ENCODE peak calls at places on chromosome 4, in seven cellular contexts. A is cardiac muscle cell, F is choroid plexus epithelial cell, J is mucosa of descending colon, Q is sigmoid colon, E is kidney, I is brain microvascular endothelial cell. P is an unnamed sample.

GRCh38 chr4:78569291-78569821 is 17.8 kb downstream of the ANXA3 start:
- DNase-seq in Q (no peak), J (no peak), F (peak), I (peak), A (no peak), E (no peak), P (no peak)

GRCh38 chr4:151604238-151604637 is 156.6 kb downstream of the GATB start:
- DNase-seq in F (peak), Q (no peak), J (no peak), E (no peak), A (no peak), I (no peak), P (no peak)

GRCh38 chr4:73679836-73680235 is 59.6 kb upstream of the RASSF6 start:
- DNase-seq in J (no peak), E (no peak), I (no peak), Q (no peak), A (no peak), F (peak), P (no peak)

GRCh38 chr4:38509551-38509950 is 154.4 kb upstream of the KLF3 start:
- DNase-seq in F (no peak), Q (no peak), E (no peak), J (no peak), I (no peak), A (no peak), P (no peak)

GRCh38 chr4:98929341-98930267 is 671 bp upstream of the EIF4E start:
- DNase-seq in I (peak), A (no peak), J (peak), F (peak), Q (peak), E (peak), P (peak)

GRCh38 chr4:101205878-101206277 is 141.4 kb downstream of the PPP3CA start:
- DNase-seq in J (no peak), A (no peak), E (no peak), Q (no peak), I (peak), F (peak), P (no peak)

GRCh38 chr4:177093964-177094363 is 215.7 kb upstream of the NEIL3 start:
- DNase-seq in A (no peak), E (no peak), J (no peak), Q (no peak), F (no peak), I (no peak), P (no peak)

GRCh38 chr4:53586121-53586816 is 5.0 kb downstream of the LNX1 start:
- DNase-seq in Q (no peak), A (no peak), I (peak), J (no peak), E (no peak), F (peak), P (no peak)

GRCh38 chr4:3239998-3240920 is 8.7 kb upstream of the MSANTD1 start:
- DNase-seq in I (no peak), F (peak), E (no peak), J (peak), Q (no peak), A (no peak), P (no peak)

GRCh38 chr4:37219251-37219650 is 25.3 kb upstream of the NWD2 start:
- DNase-seq in A (peak), F (no peak), J (no peak), E (no peak), Q (no peak), I (no peak), P (no peak)

GRCh38 chr4:138175337-138175794 is 66.8 kb downstream of the SLC7A11 start:
- DNase-seq in F (peak), Q (no peak), A (peak), E (no peak), I (peak), J (no peak), P (peak)

GRCh38 chr4:52110171-52110570 is 59.1 kb downstream of the SPATA18 start:
- DNase-seq in I (no peak), J (no peak), F (peak), Q (no peak), E (no peak), A (no peak), P (no peak)

GRCh38 chr4:144574004-144574403 is 72.0 kb upstream of the HHIP start:
- DNase-seq in Q (no peak), A (peak), E (no peak), F (no peak), J (no peak), I (no peak), P (no peak)

GRCh38 chr4:66855956-66856355 is 689.3 kb downstream of the CENPC start:
- DNase-seq in J (no peak), A (no peak), E (no peak), Q (no peak), F (peak), I (peak), P (no peak)

GRCh38 chr4:83013931-83014330 is 3.3 kb upstream of the LIN54 start:
- DNase-seq in E (no peak), A (no peak), F (no peak), Q (no peak), I (no peak), J (no peak), P (no peak)

GRCh38 chr4:168784786-168785461 is 225.1 kb downstream of the CBR4 start:
- DNase-seq in F (no peak), E (no peak), J (no peak), Q (no peak), I (no peak), A (no peak), P (no peak)

GRCh38 chr4:27149541-27150212 is 289.0 kb downstream of the STIM2 start:
- DNase-seq in A (no peak), E (no peak), J (no peak), I (no peak), Q (no peak), F (peak), P (no peak)

GRCh38 chr4:187475901-187476300 is 519.7 kb upstream of the ZFP42 start:
- DNase-seq in I (no peak), F (no peak), Q (no peak), E (no peak), A (no peak), J (no peak), P (no peak)

GRCh38 chr4:80036949-80037348 is 36.1 kb downstream of the ANTXR2 start:
- DNase-seq in J (no peak), F (peak), E (no peak), Q (no peak), A (peak), I (peak), P (peak)

GRCh38 chr4:42655921-42656735 is 777 bp downstream of the ATP8A1 start:
- DNase-seq in Q (peak), E (peak), J (peak), F (peak), I (no peak), A (peak), P (peak)

GRCh38 chr4:42656736-42656985 is 244 bp downstream of the ATP8A1 start:
- DNase-seq in E (no peak), J (no peak), F (peak), A (no peak), Q (no peak), I (no peak), P (no peak)

GRCh38 chr4:42655248-42655647 is 1.7 kb downstream of the ATP8A1 start:
- DNase-seq in Q (no peak), I (no peak), E (no peak), J (no peak), A (no peak), F (peak), P (no peak)

GRCh38 chr4:42653606-42654560 is 3.0 kb downstream of the ATP8A1 start:
- DNase-seq in A (no peak), E (no peak), F (no peak), J (no peak), I (no peak), Q (no peak), P (no peak)

DNA sequence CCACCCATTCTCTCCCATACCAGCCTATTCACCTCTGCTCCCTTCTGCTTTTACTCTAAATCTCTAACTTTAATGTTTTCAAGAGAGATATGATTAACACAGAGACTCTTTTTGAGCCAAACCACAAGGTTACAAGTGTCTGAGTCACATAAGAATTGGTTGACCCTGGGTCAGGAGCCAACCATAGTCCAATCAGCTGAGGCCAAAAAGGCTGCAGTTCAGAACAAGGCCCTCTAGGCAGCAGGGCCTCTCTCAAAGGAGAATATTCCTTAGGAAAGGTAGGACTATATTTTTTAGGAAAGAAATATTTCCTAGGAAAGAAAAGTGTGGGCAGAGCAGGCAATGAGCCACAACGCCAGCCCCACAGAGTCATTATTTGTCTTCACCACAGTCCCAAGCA is 2.3 kb downstream of the ATP8A1 start:
- DNase-seq in F (peak), Q (no peak), A (no peak), J (no peak), E (no peak), I (peak), P (no peak)
- H3K4me3 ChIP-seq in F (no peak), Q (no peak), A (no peak), J (no peak), E (no peak), I (no peak), P (no peak)

GRCh38 chr4:157170321-157170720 is 50.2 kb upstream of the GRIA2 start:
- DNase-seq in J (no peak), I (no peak), F (peak), A (no peak), E (no peak), Q (no peak), P (no peak)

GRCh38 chr4:157172011-157172410 is 48.5 kb upstream of the GRIA2 start:
- DNase-seq in E (no peak), J (no peak), I (no peak), F (peak), Q (no peak), A (no peak), P (no peak)
- TF ChIP-seq CTCF in E (no peak), J (no peak), I (peak), F (peak), Q (no peak), A (peak), P (no peak)

GRCh38 chr4:185811509-185812364 is at the start of gene SORBS2:
- DNase-seq in E (peak), F (peak), Q (peak), A (peak), I (peak), J (peak), P (peak)
- H3K4me3 ChIP-seq in E (peak), F (peak), Q (peak), A (peak), I (peak), J (no peak), P (no peak)

GRCh38 chr4:97300561-97300960 is 842.7 kb downstream of the STPG2 start:
- DNase-seq in F (no peak), A (no peak), Q (no peak), I (no peak), J (no peak), E (no peak), P (no peak)
- TF ChIP-seq CTCF in F (no peak), A (no peak), Q (no peak), I (no peak), J (no peak), E (no peak), P (no peak)

GRCh38 chr4:89296871-89297270 is 10.7 kb downstream of the GPRIN3 start:
- DNase-seq in E (no peak), A (no peak), I (no peak), Q (no peak), J (no peak), F (no peak), P (no peak)

GRCh38 chr4:89298160-89298559 is 9.4 kb downstream of the GPRIN3 start:
- DNase-seq in I (no peak), J (no peak), E (no peak), F (no peak), Q (no peak), A (no peak), P (no peak)

GRCh38 chr4:89295415-89295927 is 12.1 kb downstream of the GPRIN3 start:
- DNase-seq in I (no peak), J (no peak), Q (no peak), F (no peak), E (no peak), A (no peak), P (no peak)

GRCh38 chr4:89294583-89295244 is 12.9 kb downstream of the GPRIN3 start:
- DNase-seq in A (no peak), J (no peak), E (no peak), Q (no peak), I (no peak), F (no peak), P (no peak)

GRCh38 chr4:89296399-89296798 is 11.2 kb downstream of the GPRIN3 start:
- DNase-seq in F (no peak), E (no peak), A (no peak), J (no peak), Q (no peak), I (no peak), P (no peak)
- H3K4me3 ChIP-seq in F (no peak), E (no peak), A (no peak), J (no peak), Q (no peak), I (no peak), P (no peak)

GRCh38 chr4:185128272-185129119 is 14.6 kb upstream of the SLC25A4 start:
- DNase-seq in A (peak), E (peak), J (no peak), Q (no peak), F (peak), I (no peak), P (peak)
- TF ChIP-seq CTCF in A (peak), E (no peak), J (no peak), Q (no peak), F (no peak), I (no peak), P (no peak)

GRCh38 chr4:122733805-122734155 is 1.3 kb downstream of the BBS12 start:
- DNase-seq in Q (no peak), A (peak), E (no peak), J (no peak), I (no peak), F (no peak), P (no peak)

GRCh38 chr4:122732329-122733026 is at the start of gene BBS12:
- DNase-seq in A (peak), F (peak), J (peak), I (peak), Q (peak), E (peak), P (peak)

GRCh38 chr4:122728781-122729330 is 3.6 kb upstream of the BBS12 start:
- DNase-seq in A (peak), F (peak), Q (no peak), J (no peak), I (peak), E (no peak), P (no peak)

GRCh38 chr4:122731676-122732075 is 828 bp upstream of the BBS12 start:
- DNase-seq in I (no peak), Q (no peak), E (no peak), A (no peak), J (no peak), F (no peak), P (no peak)
- H3K4me3 ChIP-seq in I (no peak), Q (peak), E (peak), A (peak), J (peak), F (no peak), P (peak)

GRCh38 chr4:155954939-155955338 is 1.3 kb upstream of the CTSO start:
- DNase-seq in Q (no peak), F (peak), E (no peak), J (no peak), I (no peak), A (no peak), P (no peak)

GRCh38 chr4:155952546-155952945 is 1.1 kb downstream of the CTSO start:
- DNase-seq in F (no peak), I (no peak), E (no peak), Q (no peak), A (no peak), J (no peak), P (no peak)

GRCh38 chr4:155950461-155950860 is 3.2 kb downstream of the CTSO start:
- DNase-seq in F (no peak), J (no peak), A (no peak), E (no peak), Q (no peak), I (no peak), P (no peak)

GRCh38 chr4:155954118-155954503 is 445 bp upstream of the CTSO start:
- DNase-seq in F (no peak), Q (peak), J (peak), E (peak), I (no peak), A (no peak), P (peak)

GRCh38 chr4:155953151-155954117 is at the start of gene CTSO:
- DNase-seq in E (peak), Q (peak), I (peak), F (peak), J (peak), A (peak), P (peak)
- TF ChIP-seq CTCF in E (peak), Q (peak), I (peak), F (peak), J (peak), A (peak), P (peak)

GRCh38 chr4:68817386-68817785 is 1.6 kb downstream of the UGT2B10 start:
- DNase-seq in F (no peak), J (no peak), E (no peak), Q (no peak), A (no peak), I (no peak), P (no peak)
- H3K4me3 ChIP-seq in F (no peak), J (no peak), E (no peak), Q (no peak), A (no peak), I (no peak), P (no peak)

GRCh38 chr4:77473509-77473908 is 132.1 kb upstream of the CXCL13 start:
- DNase-seq in A (no peak), F (peak), E (no peak), I (no peak), Q (no peak), J (no peak), P (no peak)
- TF ChIP-seq CTCF in A (peak), F (peak), E (peak), I (peak), Q (no peak), J (no peak), P (peak)

P was measured in testis.